ENCODE peak calls at places on chromosomes 3 and 15, in four cellular contexts. One of them, this sample, is unnamed.

GRCh38 chr3:11632564-11632963 is 11.2 kb downstream of the VGLL4 start:
- DNase-seq in lung: no peak
- DNase-seq in SJSA1: no peak
- DNase-seq in upper lobe of left lung: no peak
- DNase-seq in this sample: no peak

GRCh38 chr15:41801850-41802455 is 25.9 kb upstream of the JMJD7 start:
- DNase-seq in lung: no peak
- DNase-seq in SJSA1: no peak
- DNase-seq in upper lobe of left lung: no peak
- DNase-seq in this sample: no peak

GRCh38 chr3:127637971-127638370 is 9.0 kb downstream of the PODXL2 start:
- DNase-seq in lung: no peak
- DNase-seq in SJSA1: no peak
- DNase-seq in upper lobe of left lung: no peak
- DNase-seq in this sample: no peak

GRCh38 chr3:134018406-134018805 is 11.3 kb downstream of the SLCO2A1 start:
- DNase-seq in lung: no peak
- DNase-seq in SJSA1: no peak
- DNase-seq in upper lobe of left lung: no peak
- DNase-seq in this sample: no peak

GRCh38 chr3:17469520-17469919 is 272.9 kb downstream of the TBC1D5 start:
- DNase-seq in lung: no peak
- DNase-seq in SJSA1: no peak
- DNase-seq in upper lobe of left lung: no peak
- DNase-seq in this sample: no peak

GRCh38 chr15:92908369-92909057 is 8.4 kb downstream of the CHD2 start:
- DNase-seq in lung: no peak
- DNase-seq in SJSA1: no peak
- DNase-seq in upper lobe of left lung: no peak
- DNase-seq in this sample: no peak

GRCh38 chr3:40073310-40074007 is 236.0 kb upstream of the EIF1B start:
- DNase-seq in lung: no peak
- DNase-seq in SJSA1: no peak
- DNase-seq in upper lobe of left lung: no peak
- DNase-seq in this sample: no peak

GRCh38 chr3:181721369-181721768 is 9.6 kb downstream of the SOX2 start:
- DNase-seq in lung: no peak
- DNase-seq in SJSA1: no peak
- DNase-seq in upper lobe of left lung: no peak
- DNase-seq in this sample: no peak

GRCh38 chr3:152375546-152375945 is 106.8 kb downstream of the MBNL1 start:
- DNase-seq in lung: no peak
- DNase-seq in SJSA1: no peak
- DNase-seq in upper lobe of left lung: no peak
- DNase-seq in this sample: no peak

GRCh38 chr3:149199474-149199873 is 22.2 kb downstream of the CP start:
- DNase-seq in lung: no peak
- DNase-seq in SJSA1: no peak
- DNase-seq in upper lobe of left lung: no peak
- DNase-seq in this sample: no peak
- H3K4me1 ChIP-seq in lung: no peaks in the 10 kb centered on the region
- H3K4me1 ChIP-seq in SJSA1: peaks cover 5% of the 10 kb centered on the region
- H3K4me1 ChIP-seq in upper lobe of left lung: peaks cover 9% of the 10 kb centered on the region
- H3K4me1 ChIP-seq in this sample: no peaks in the 10 kb centered on the region

GRCh38 chr15:74414081-74414580 is 19.6 kb downstream of the SEMA7A start:
- DNase-seq in lung: no peak
- DNase-seq in SJSA1: no peak
- DNase-seq in upper lobe of left lung: no peak
- DNase-seq in this sample: no peak

GRCh38 chr15:74414603-74415338 is 19.0 kb downstream of the SEMA7A start:
- DNase-seq in lung: no peak
- DNase-seq in SJSA1: no peak
- DNase-seq in upper lobe of left lung: no peak
- DNase-seq in this sample: no peak

GRCh38 chr15:74417670-74418069 is 16.1 kb downstream of the SEMA7A start:
- DNase-seq in lung: no peak
- DNase-seq in SJSA1: no peak
- DNase-seq in upper lobe of left lung: no peak
- DNase-seq in this sample: no peak

GRCh38 chr15:74417230-74417629 is 16.5 kb downstream of the SEMA7A start:
- DNase-seq in lung: no peak
- DNase-seq in SJSA1: peak; percentile 73
- DNase-seq in upper lobe of left lung: no peak
- DNase-seq in this sample: no peak

DNA sequence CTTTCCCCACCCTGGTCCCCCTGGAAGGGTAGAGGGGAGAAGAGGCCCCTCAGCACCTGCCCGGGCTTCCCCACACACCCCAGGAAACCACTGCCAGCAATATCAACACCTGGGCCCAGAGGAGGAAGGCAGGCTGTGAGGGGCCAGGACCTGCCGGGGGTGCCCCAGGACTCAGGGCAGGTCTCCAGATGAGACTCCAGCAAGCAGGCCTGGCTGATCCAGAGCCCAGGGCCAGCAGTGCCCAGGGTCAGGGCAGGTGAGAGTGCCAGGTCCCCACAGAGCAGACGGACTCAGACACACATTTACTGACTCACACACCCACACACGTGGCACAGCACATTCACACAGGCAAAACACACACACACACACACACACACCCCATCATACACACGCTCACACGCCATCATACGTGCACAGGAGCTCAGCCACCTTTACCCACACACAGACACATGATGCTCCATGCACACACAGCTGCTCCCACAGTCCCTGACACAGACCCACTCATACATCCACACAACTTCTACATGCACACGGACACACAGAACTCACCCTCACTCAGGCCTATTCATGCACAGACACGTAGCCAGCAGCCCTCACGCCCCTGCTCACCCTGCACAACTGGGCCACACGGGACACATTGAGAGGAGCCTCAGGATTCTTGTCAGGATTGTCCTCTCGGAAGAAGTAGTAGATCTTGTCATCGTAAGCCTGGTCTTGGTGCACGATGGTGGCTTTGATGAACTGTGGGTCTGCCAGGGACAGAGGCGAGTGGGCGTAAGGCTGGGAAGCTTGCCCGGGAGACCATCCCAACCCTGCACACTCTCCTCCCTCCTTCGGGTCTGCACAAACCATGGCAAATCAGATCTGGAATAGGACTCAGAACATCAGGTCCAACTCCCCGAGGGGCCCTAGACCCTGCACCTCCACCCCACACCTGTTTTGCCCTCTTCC is 17.5 kb downstream of the SEMA7A start:
- DNase-seq in lung: no peak
- DNase-seq in SJSA1: no peak
- DNase-seq in upper lobe of left lung: no peak
- DNase-seq in this sample: no peak
- H3K27ac ChIP-seq in lung: no peak overlapping the region
- H3K27ac ChIP-seq in SJSA1: peak overlapping the region; percentile 15
- H3K27ac ChIP-seq in upper lobe of left lung: no peak overlapping the region
- H3K27ac ChIP-seq in this sample: no peak overlapping the region

GRCh38 chr3:169390741-169391300 is 272.7 kb downstream of the MECOM start:
- DNase-seq in lung: no peak
- DNase-seq in SJSA1: no peak
- DNase-seq in upper lobe of left lung: no peak
- DNase-seq in this sample: no peak

GRCh38 chr3:169391672-169392071 is 271.8 kb downstream of the MECOM start:
- DNase-seq in lung: no peak
- DNase-seq in SJSA1: no peak
- DNase-seq in upper lobe of left lung: no peak
- DNase-seq in this sample: no peak

GRCh38 chr3:169390310-169390731 is 273.2 kb downstream of the MECOM start:
- DNase-seq in lung: no peak
- DNase-seq in SJSA1: no peak
- DNase-seq in upper lobe of left lung: no peak
- DNase-seq in this sample: no peak

GRCh38 chr3:169389211-169389924 is 274.1 kb downstream of the MECOM start:
- DNase-seq in lung: no peak
- DNase-seq in SJSA1: no peak
- DNase-seq in upper lobe of left lung: no peak
- DNase-seq in this sample: no peak

DNA sequence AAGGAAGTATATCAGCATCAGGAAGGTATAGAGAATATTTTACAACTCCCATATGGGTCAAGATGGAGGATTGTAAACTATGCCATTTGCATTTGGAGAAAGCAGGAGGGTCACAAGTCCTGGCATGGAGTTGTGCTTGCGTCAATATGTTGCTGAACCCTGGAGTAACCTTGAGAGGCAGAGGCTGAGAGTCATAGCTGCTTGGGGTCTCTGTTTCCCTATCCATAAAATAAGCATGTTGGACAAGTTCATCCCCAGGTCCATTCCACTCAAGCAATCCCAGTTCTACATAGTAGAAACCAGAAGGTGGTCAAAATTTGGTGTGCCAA is 273.6 kb downstream of the MECOM start:
- DNase-seq in lung: no peak
- DNase-seq in SJSA1: no peak
- DNase-seq in upper lobe of left lung: no peak
- DNase-seq in this sample: no peak
- H3K4me3 ChIP-seq in lung: no peak overlapping the region
- H3K4me3 ChIP-seq in SJSA1: no peak overlapping the region
- H3K4me3 ChIP-seq in upper lobe of left lung: no peak overlapping the region
- H3K4me3 ChIP-seq in this sample: no peak overlapping the region

DNA sequence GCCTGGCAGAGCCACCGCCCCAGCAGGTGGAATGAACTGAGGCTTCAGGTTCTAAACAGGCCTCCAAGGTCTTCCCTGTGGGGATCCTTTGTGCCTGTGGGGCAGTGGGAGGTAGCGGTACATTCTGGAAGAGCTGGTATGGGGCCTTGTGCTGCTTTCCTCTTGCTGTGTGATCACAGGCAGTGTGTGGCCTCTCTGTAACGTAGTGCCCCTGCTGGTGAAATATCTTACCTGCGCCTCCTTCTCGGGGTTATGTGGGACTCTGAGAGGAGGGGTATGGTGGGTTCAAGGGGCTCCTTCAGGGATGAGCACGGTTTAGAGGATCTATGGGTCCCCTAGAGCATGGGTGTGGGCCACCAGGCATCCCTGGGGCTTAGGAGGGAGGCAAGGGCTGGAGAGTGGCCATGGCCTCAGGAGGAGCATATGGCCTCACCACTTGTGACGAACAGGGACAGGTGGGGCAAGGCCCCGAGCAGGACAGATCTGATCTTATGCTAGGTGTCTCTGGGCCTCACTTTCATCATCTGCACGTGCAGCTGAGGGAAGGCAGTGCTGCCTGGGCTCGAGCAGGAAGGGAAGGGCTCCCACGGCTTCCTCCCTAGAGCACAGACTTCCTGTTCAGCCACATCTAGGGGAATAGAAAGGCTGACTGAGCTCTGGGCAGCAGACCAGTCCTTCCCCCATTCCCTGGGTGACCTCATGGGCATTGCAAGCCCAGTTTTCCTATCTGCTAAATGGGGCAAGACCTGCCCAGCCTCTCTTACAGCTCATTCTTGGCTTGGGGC is 1.9 kb upstream of the ALS2CL start:
- DNase-seq in lung: peak; percentile 67
- DNase-seq in SJSA1: peak; percentile 16
- DNase-seq in upper lobe of left lung: peak; percentile 77
- DNase-seq in this sample: peak; percentile 44
- H3K4me1 ChIP-seq in lung: peaks cover 46% of the 10 kb centered on the region
- H3K4me1 ChIP-seq in SJSA1: peaks cover 13% of the 10 kb centered on the region
- H3K4me1 ChIP-seq in upper lobe of left lung: peaks cover 75% of the 10 kb centered on the region
- H3K4me1 ChIP-seq in this sample: peaks cover 64% of the 10 kb centered on the region

This sample was measured in CD4-positive, alpha-beta memory T cell.